ENCODE peak calls at places on chromosomes 11 and 22, in four cellular contexts. U is HFFc6, M is fibroblast of mammary gland, R is nephron progenitor cell. F is an unnamed sample.

GRCh38 chr11:74005721-74006517 is 3.0 kb downstream of the UCP3 start:
- DNase-seq in M (no peak), U (no peak), R (no peak), F (no peak)

GRCh38 chr22:38569181-38569971 is 607 bp downstream of the DMC1 start:
- DNase-seq in U (no peak), R (peak), M (no peak), F (peak)

GRCh38 chr11:118310781-118311485 is 6.4 kb downstream of the CD3E start:
- DNase-seq in U (no peak), R (no peak), M (no peak), F (no peak)

GRCh38 chr11:33598426-33599069 is 102.1 kb downstream of the C11orf91 start:
- DNase-seq in U (no peak), R (no peak), M (peak), F (no peak)

GRCh38 chr11:60169264-60169915 is 13.5 kb downstream of the MS4A6A start:
- DNase-seq in M (peak), R (peak), U (no peak), F (peak)

GRCh38 chr11:117834068-117834810 is 9.7 kb upstream of the FXYD2 start:
- DNase-seq in R (no peak), U (no peak), M (no peak), F (no peak)

GRCh38 chr22:48950151-48950915 is 877.3 kb downstream of the BRD1 start:
- DNase-seq in U (no peak), R (peak), M (no peak), F (no peak)

GRCh38 chr22:42991010-42991651 is 23.8 kb downstream of the PACSIN2 start:
- DNase-seq in M (peak), U (peak), R (no peak), F (no peak)

GRCh38 chr11:114154271-114155047 is 94.9 kb downstream of the ZBTB16 start:
- DNase-seq in M (peak), R (no peak), U (no peak), F (no peak)

GRCh38 chr11:111438168-111438567 is 59.1 kb upstream of the POU2AF1 start:
- DNase-seq in R (no peak), M (no peak), U (no peak), F (no peak)

GRCh38 chr22:30968015-30968923 is at the start of gene MORC2:
- DNase-seq in U (no peak), R (no peak), M (no peak), F (peak)

GRCh38 chr11:62613275-62613864 is 313 bp downstream of the ROM1 start:
- DNase-seq in R (peak), U (no peak), M (no peak), F (peak)

GRCh38 chr11:12377824-12378593 is 638 bp downstream of the PARVA start:
- DNase-seq in U (peak), R (peak), M (peak), F (peak)

GRCh38 chr11:65425105-65425970 is 2.7 kb downstream of the NEAT1 start:
- DNase-seq in R (no peak), U (peak), M (peak), F (no peak)

GRCh38 chr11:61131586-61131985 is 29.3 kb downstream of the CD5 start:
- DNase-seq in M (no peak), R (no peak), U (no peak), F (peak)

GRCh38 chr22:23591203-23591791 is 11.2 kb upstream of the IGLL1 start:
- DNase-seq in U (peak), M (peak), R (peak), F (peak)

GRCh38 chr22:49573109-49573765 is 254.4 kb downstream of the BRD1 start:
- DNase-seq in U (no peak), R (no peak), M (no peak), F (no peak)

GRCh38 chr11:69472053-69472765 is 9.3 kb upstream of the LINC01488 start:
- DNase-seq in U (no peak), M (no peak), R (no peak), F (no peak)

GRCh38 chr11:66720223-66720898 is 8.7 kb downstream of the SPTBN2 start:
- DNase-seq in U (peak), M (peak), R (peak), F (no peak)

GRCh38 chr11:845872-846271 is 3.2 kb downstream of the TSPAN4 start:
- DNase-seq in U (no peak), M (no peak), R (no peak), F (no peak)

GRCh38 chr22:19105867-19106802 is 16.1 kb downstream of the DGCR2 start:
- DNase-seq in M (no peak), R (no peak), U (no peak), F (peak)

GRCh38 chr22:24951942-24952836 is at the start of gene KIAA1671:
- DNase-seq in R (peak), M (peak), U (peak), F (peak)

DNA sequence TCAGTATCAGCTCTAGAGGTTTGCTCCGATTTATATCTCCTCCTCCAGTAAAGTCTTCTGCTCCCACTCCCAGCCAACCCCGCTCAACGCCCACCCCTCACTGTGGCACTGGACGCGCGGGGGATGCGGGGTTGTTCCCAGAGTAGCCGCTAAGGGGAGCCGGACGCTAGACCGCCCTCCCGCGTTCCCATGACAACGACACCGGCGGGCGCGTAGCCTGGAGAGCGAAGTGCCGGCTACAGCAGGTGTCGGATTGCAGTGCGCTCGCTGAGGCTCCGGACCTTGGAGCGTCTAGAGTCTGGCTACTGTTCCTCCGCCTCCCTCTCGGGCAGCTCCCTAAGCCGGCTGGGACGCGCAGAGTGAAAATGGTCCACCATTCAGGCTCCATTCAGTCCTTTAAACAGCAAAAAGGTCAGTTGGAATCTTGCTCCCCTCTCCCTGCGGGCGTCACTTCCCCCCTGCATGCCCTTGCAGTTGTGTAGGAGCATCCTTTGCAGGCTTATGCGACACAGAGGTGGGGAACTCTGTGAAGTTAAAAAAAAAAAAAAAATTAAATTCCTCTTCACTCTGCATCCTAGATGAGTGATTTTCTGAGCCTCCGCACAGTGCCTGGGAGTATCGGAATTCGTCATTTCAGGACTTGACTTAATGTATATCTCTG is at the start of gene ANO3:
- DNase-seq in M (peak), U (peak), R (peak), F (peak)
- TF ChIP-seq CTCF in M (peak), U (peak), R (peak), F (peak)

DNA sequence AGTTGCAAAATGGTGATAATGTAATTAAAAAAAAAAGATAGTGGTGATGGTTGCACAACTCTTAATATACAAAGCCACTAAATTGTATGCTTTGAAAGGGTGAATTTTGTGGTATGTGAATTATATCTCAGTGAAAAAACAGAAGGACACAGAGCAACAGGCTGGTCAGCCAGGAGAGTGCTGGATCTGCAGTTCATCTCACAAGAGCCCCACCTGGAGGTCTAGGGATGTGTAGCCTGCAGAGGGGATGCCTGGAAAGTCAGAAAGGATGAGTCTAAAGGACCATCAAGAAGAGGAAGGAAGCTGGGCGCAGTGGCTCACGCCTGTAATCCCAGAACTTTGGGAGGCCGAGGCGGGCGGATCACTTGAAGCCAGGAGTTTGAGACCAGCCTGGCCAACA is 9.0 kb downstream of the POLR3H start:
- DNase-seq in R (no peak), M (no peak), U (peak), F (peak)
- TF ChIP-seq CTCF in R (no peak), M (peak), U (peak), F (no peak)

DNA sequence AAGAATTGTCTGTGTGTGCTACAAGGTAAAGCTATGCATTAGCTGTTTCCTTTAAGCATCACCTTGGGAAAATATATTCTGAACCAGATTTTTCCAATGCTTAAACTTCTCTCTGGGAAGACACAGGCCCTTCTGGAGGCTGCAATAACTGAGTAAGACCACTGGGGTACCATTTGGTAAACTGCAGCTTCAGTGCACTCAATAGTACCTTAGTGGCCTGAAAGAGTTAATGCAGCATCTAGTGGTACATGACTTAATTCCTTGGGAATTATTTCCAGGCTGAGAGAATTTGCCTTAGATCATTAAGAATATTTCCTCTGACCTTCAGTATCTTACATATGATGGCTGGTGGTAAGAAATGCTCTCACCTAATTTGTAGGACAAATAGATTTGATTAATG is 727.4 kb downstream of the DLG2 start:
- DNase-seq in R (no peak), U (no peak), M (peak), F (no peak)
- TF ChIP-seq CTCF in R (peak), U (peak), M (peak), F (peak)

GRCh38 chr22:39654959-39655579 is 84.5 kb downstream of the CACNA1I start:
- DNase-seq in U (no peak), R (no peak), M (no peak), F (no peak)
- TF ChIP-seq CTCF in U (peak), R (no peak), M (peak), F (no peak)

F was measured in glutamatergic neuron.